ENCODE peak calls at places on chromosomes 2 and 18, in four cellular contexts. One of them, this sample, is unnamed.

GRCh38 chr2:84319566-84319965 is 139.5 kb downstream of the SUCLG1 start:
- DNase-seq in HT1080: no peak
- DNase-seq in GM13977: no peak
- DNase-seq in stimulated activated CD4-positive, alpha-beta T cell treated with anti-CD3 and anti-CD28 coated beads, Interleukin-15, amount 100 ng/mL, for 24 hours: no peak
- DNase-seq in this sample: no peak

GRCh38 chr18:13800505-13801259 is 23.3 kb upstream of the MC5R start:
- DNase-seq in HT1080: peak; percentile 64
- DNase-seq in GM13977: peak; percentile 56
- DNase-seq in stimulated activated CD4-positive, alpha-beta T cell treated with anti-CD3 and anti-CD28 coated beads, Interleukin-15, amount 100 ng/mL, for 24 hours: peak; percentile 76
- DNase-seq in this sample: peak; percentile 52

GRCh38 chr2:159249955-159250723 is 36.4 kb downstream of the WDSUB1 start:
- DNase-seq in HT1080: peak; percentile 95
- DNase-seq in GM13977: peak; percentile 26
- DNase-seq in stimulated activated CD4-positive, alpha-beta T cell treated with anti-CD3 and anti-CD28 coated beads, Interleukin-15, amount 100 ng/mL, for 24 hours: no peak
- DNase-seq in this sample: peak; percentile 89

GRCh38 chr2:147182260-147182659 is 662.6 kb upstream of the ACVR2A start:
- DNase-seq in HT1080: peak; percentile 10
- DNase-seq in GM13977: no peak
- DNase-seq in stimulated activated CD4-positive, alpha-beta T cell treated with anti-CD3 and anti-CD28 coated beads, Interleukin-15, amount 100 ng/mL, for 24 hours: peak; percentile 66
- DNase-seq in this sample: peak; percentile 75

GRCh38 chr2:165837122-165837521 is 43.1 kb upstream of the GALNT3 start:
- DNase-seq in HT1080: peak; percentile 41
- DNase-seq in GM13977: no peak
- DNase-seq in stimulated activated CD4-positive, alpha-beta T cell treated with anti-CD3 and anti-CD28 coated beads, Interleukin-15, amount 100 ng/mL, for 24 hours: no peak
- DNase-seq in this sample: peak; percentile 63

GRCh38 chr18:23690505-23691068 is 1.3 kb downstream of the LAMA3 start:
- DNase-seq in HT1080: no peak
- DNase-seq in GM13977: no peak
- DNase-seq in stimulated activated CD4-positive, alpha-beta T cell treated with anti-CD3 and anti-CD28 coated beads, Interleukin-15, amount 100 ng/mL, for 24 hours: no peak
- DNase-seq in this sample: no peak

GRCh38 chr2:56448403-56448998 is 264.7 kb downstream of the CCDC85A start:
- DNase-seq in HT1080: peak; percentile 25
- DNase-seq in GM13977: no peak
- DNase-seq in stimulated activated CD4-positive, alpha-beta T cell treated with anti-CD3 and anti-CD28 coated beads, Interleukin-15, amount 100 ng/mL, for 24 hours: no peak
- DNase-seq in this sample: peak; percentile 16

GRCh38 chr18:9661564-9661963 is 46.5 kb upstream of the RAB31 start:
- DNase-seq in HT1080: no peak
- DNase-seq in GM13977: no peak
- DNase-seq in stimulated activated CD4-positive, alpha-beta T cell treated with anti-CD3 and anti-CD28 coated beads, Interleukin-15, amount 100 ng/mL, for 24 hours: no peak
- DNase-seq in this sample: peak; percentile 36

GRCh38 chr2:231662811-231663457 is 45.4 kb upstream of the PTMA start:
- DNase-seq in HT1080: no peak
- DNase-seq in GM13977: no peak
- DNase-seq in stimulated activated CD4-positive, alpha-beta T cell treated with anti-CD3 and anti-CD28 coated beads, Interleukin-15, amount 100 ng/mL, for 24 hours: no peak
- DNase-seq in this sample: no peak

This sample was measured in MCF 10A.